ENCODE peak calls at places on chromosomes 16 and 17, in five cellular contexts. Q is GM06990, C is endodermal cell, I is HAP-1, E is WERI-Rb-1. B is an unnamed sample.

GRCh38 chr17:4433515-4434031 is at the start of gene SPNS3:
- DNase-seq in E (no peak), Q (peak), I (no peak), C (no peak), B (no peak)

GRCh38 chr17:39755550-39756375 is 18.0 kb downstream of the GRB7 start:
- DNase-seq in Q (peak), E (no peak), C (peak), I (no peak), B (peak)

GRCh38 chr16:23406546-23407240 is 46.3 kb downstream of the COG7 start:
- DNase-seq in Q (no peak), I (no peak), C (no peak), E (no peak), B (no peak)

GRCh38 chr16:11507991-11508390 is 78.7 kb downstream of the LITAF start:
- DNase-seq in C (no peak), E (no peak), I (no peak), Q (no peak), B (no peak)

GRCh38 chr17:77779711-77780539 is 178.6 kb upstream of the TNRC6C start:
- DNase-seq in I (no peak), C (no peak), Q (no peak), E (no peak), B (no peak)

GRCh38 chr16:71626018-71626857 is at the start of gene MARVELD3:
- DNase-seq in E (peak), Q (peak), I (peak), C (peak), B (no peak)

GRCh38 chr17:68860941-68861340 is 94.3 kb downstream of the ABCA8 start:
- DNase-seq in I (no peak), E (no peak), Q (no peak), C (no peak), B (no peak)

GRCh38 chr16:28063611-28064061 is at the start of gene GSG1L:
- DNase-seq in E (peak), Q (no peak), I (no peak), C (no peak), B (no peak)

GRCh38 chr17:80125656-80126448 is 21.1 kb downstream of the EIF4A3 start:
- DNase-seq in Q (no peak), E (no peak), I (no peak), C (no peak), B (no peak)

GRCh38 chr17:16512011-16512410 is 20.0 kb upstream of the LRRC75A start:
- DNase-seq in Q (no peak), C (peak), I (no peak), E (peak), B (no peak)

GRCh38 chr17:38875477-38876080 is 5.7 kb downstream of the LASP1 start:
- DNase-seq in Q (no peak), C (peak), I (no peak), E (no peak), B (no peak)

GRCh38 chr17:41013606-41014005 is 4.7 kb upstream of the KRTAP3-1 start:
- DNase-seq in I (no peak), Q (no peak), E (peak), C (no peak), B (no peak)

GRCh38 chr17:1847191-1847590 is 17.4 kb downstream of the RPA1 start:
- DNase-seq in E (no peak), I (no peak), C (no peak), Q (no peak), B (no peak)

GRCh38 chr17:49984283-49984682 is 10.7 kb downstream of the DLX3 start:
- DNase-seq in E (no peak), I (no peak), Q (no peak), C (peak), B (no peak)

GRCh38 chr16:19710191-19710908 is 7.7 kb downstream of the KNOP1 start:
- DNase-seq in I (no peak), C (no peak), Q (no peak), E (no peak), B (no peak)

GRCh38 chr16:15642557-15643452 is at the start of gene MARF1:
- DNase-seq in C (peak), I (peak), E (peak), Q (peak), B (peak)

GRCh38 chr17:39619786-39620101 is 7.0 kb upstream of the PPP1R1B start:
- DNase-seq in C (no peak), E (no peak), I (no peak), Q (no peak), B (no peak)

GRCh38 chr17:10727192-10727591 is 2.6 kb downstream of the TMEM220 start:
- DNase-seq in Q (no peak), I (no peak), E (no peak), C (no peak), B (no peak)

GRCh38 chr17:50055055-50055425 is 870 bp upstream of the ITGA3 start:
- DNase-seq in C (peak), Q (peak), I (no peak), E (peak), B (peak)

GRCh38 chr16:10577305-10578202 is 2.8 kb downstream of the EMP2 start:
- DNase-seq in I (no peak), Q (no peak), E (peak), C (peak), B (no peak)

GRCh38 chr17:2847601-2848255 is 51.5 kb downstream of the RAP1GAP2 start:
- DNase-seq in E (no peak), Q (no peak), I (no peak), C (no peak), B (no peak)

GRCh38 chr17:74981979-74982662 is 5.3 kb upstream of the CDR2L start:
- DNase-seq in I (peak), C (peak), E (peak), Q (peak), B (peak)

GRCh38 chr17:82985436-82985820 is 94.0 kb upstream of the METRNL start:
- DNase-seq in E (no peak), Q (no peak), C (peak), I (no peak), B (no peak)

GRCh38 chr16:64621616-64622015 is 500.2 kb downstream of the CDH11 start:
- DNase-seq in E (no peak), C (no peak), Q (no peak), I (no peak), B (no peak)

GRCh38 chr16:55760665-55761035 is 72.2 kb downstream of the CES1 start:
- DNase-seq in Q (no peak), C (no peak), E (no peak), I (no peak), B (no peak)

GRCh38 chr17:36705651-36706436 is 104.5 kb downstream of the MRM1 start:
- DNase-seq in C (peak), Q (no peak), E (peak), I (peak), B (peak)

GRCh38 chr16:82671743-82672142 is 45.0 kb downstream of the CDH13 start:
- DNase-seq in C (no peak), E (no peak), Q (no peak), I (peak), B (no peak)

DNA sequence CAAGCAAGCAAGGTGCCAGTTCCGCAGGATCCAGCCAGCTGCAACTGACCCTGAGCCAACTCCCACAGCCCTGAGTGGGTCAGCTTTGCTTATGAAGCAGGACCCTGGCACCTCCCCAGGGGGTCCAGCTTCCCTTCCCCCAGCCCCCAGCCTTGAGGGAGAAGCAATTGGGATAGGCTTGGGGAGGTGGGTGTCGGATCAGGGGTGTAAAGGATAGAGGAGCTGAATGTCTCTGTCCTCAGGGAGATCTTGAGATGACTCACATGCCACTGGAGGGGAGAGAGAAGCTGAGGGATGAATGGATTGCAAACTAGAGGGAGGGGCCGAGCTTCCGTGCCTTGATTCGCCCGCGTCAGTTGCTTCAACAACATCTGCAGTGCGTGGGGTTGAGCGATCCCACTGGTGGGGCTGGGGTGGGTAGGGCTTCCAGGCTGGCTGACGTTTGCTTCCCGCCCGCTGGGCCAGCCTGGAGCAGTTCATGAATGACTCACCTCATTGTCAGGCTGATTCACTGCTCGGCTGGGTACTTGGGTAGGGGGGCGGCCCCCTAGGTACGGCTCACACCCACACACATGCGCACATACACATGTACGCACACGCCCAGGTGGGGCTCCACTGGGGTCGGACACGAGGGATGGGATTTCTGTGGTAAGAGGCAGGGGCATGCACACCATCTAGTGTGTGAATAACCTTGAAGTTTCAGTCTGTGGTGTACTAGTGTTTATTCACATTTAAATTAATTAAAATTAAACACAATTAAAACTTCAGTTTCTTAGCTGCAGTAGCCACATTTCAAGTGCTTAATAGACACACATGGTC is 3.6 kb upstream of the HROB start:
- DNase-seq in E (no peak), Q (peak), C (peak), I (peak), B (peak)
- H3K4me3 ChIP-seq in E (no peak), Q (no peak), C (peak), I (no peak), B (no peak)

GRCh38 chr16:2001456-2002355 is 7.9 kb downstream of the ZNF598 start:
- DNase-seq in I (no peak), C (no peak), Q (no peak), E (no peak), B (no peak)

GRCh38 chr16:2004795-2005517 is 4.7 kb downstream of the ZNF598 start:
- DNase-seq in I (no peak), C (no peak), E (no peak), Q (no peak), B (no peak)

GRCh38 chr16:2002406-2003230 is 7.0 kb downstream of the ZNF598 start:
- DNase-seq in C (no peak), Q (no peak), E (no peak), I (no peak), B (no peak)

GRCh38 chr16:2003827-2004641 is 5.6 kb downstream of the ZNF598 start:
- DNase-seq in E (peak), Q (peak), I (peak), C (peak), B (peak)

DNA sequence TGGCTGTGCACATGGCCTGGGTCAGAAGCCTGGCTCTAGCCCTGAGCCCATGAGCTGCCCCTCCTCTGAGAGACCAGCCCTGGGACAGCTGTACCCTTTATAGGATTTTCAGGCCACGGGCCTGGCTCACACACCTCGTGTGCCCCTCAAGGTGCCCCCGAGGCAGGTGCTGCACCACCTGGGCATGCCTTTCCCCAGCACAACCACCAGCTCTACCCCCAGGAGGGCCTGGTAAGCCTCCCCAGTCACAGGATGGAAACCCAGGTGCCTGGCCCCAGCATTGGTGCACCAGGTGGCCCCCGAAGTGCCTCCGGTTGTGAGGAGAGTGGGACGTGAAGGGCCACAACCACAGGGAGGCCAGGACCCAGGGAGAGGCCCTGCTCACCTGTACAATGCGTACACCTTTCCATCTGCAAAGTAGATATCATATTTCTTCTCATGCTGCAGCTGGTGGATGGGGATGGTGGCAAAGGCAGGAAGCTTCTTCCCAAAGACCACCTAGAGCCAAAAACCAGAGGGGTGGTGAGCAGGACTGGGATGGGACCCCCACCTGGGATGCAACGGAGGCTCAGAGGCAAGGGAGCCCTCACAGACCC is 6.3 kb downstream of the ZNF598 start:
- DNase-seq in E (no peak), C (no peak), I (no peak), Q (no peak), B (no peak)
- H3K4me3 ChIP-seq in E (no peak), C (no peak), I (no peak), Q (no peak), B (no peak)

GRCh38 chr17:18225562-18226283 is at the start of gene LLGL1:
- DNase-seq in C (no peak), E (no peak), I (no peak), Q (no peak), B (peak)

GRCh38 chr17:18224053-18224427 is 1.4 kb upstream of the LLGL1 start:
- DNase-seq in C (no peak), I (no peak), E (no peak), Q (no peak), B (no peak)

GRCh38 chr17:18226284-18226945 is 980 bp downstream of the LLGL1 start:
- DNase-seq in Q (no peak), C (no peak), E (no peak), I (no peak), B (no peak)

GRCh38 chr17:18225121-18225561 is 294 bp upstream of the LLGL1 start:
- DNase-seq in E (peak), C (peak), Q (peak), I (peak), B (peak)

DNA sequence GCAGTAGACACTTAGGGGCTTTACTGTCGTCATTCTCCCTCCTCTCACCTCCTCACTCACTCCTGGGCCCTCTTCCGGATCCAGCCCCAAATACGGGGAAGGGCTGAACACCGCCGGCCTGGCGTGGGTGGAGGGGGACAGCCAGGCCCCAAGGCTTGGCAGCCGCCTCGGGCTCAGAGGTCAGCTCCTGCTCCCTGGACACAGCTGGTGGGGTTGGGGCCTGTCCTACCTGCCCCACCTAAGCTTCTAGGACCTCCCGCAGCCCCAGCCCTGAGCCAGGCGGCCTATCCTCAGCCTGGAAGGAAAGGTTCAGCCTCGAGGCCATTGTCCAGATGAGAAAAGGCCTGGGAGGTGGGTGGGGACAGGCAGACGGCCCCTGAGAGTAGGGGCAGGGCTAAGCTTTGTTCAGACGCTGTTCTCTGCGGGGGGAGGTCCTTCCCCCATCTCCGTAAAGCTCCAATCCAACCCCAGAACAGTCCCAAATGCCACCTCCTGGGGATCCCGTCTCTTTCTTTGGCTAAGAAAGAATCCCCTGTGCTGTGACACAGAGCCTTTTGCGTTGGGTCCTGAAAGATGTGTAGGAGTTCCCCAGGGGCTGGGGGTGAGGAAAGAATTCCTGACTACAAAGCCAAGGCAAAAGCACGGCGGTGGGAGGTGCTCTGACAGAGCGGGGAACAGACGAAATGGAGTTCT is 861 bp upstream of the LLGL1 start:
- DNase-seq in C (peak), I (peak), E (peak), Q (no peak), B (no peak)
- H3K4me3 ChIP-seq in C (peak), I (peak), E (peak), Q (peak), B (no peak)

GRCh38 chr16:17375388-17376304 is 95.1 kb downstream of the XYLT1 start:
- DNase-seq in Q (no peak), E (no peak), C (no peak), I (no peak), B (no peak)
- H3K4me3 ChIP-seq in Q (no peak), E (no peak), C (no peak), I (no peak), B (no peak)

DNA sequence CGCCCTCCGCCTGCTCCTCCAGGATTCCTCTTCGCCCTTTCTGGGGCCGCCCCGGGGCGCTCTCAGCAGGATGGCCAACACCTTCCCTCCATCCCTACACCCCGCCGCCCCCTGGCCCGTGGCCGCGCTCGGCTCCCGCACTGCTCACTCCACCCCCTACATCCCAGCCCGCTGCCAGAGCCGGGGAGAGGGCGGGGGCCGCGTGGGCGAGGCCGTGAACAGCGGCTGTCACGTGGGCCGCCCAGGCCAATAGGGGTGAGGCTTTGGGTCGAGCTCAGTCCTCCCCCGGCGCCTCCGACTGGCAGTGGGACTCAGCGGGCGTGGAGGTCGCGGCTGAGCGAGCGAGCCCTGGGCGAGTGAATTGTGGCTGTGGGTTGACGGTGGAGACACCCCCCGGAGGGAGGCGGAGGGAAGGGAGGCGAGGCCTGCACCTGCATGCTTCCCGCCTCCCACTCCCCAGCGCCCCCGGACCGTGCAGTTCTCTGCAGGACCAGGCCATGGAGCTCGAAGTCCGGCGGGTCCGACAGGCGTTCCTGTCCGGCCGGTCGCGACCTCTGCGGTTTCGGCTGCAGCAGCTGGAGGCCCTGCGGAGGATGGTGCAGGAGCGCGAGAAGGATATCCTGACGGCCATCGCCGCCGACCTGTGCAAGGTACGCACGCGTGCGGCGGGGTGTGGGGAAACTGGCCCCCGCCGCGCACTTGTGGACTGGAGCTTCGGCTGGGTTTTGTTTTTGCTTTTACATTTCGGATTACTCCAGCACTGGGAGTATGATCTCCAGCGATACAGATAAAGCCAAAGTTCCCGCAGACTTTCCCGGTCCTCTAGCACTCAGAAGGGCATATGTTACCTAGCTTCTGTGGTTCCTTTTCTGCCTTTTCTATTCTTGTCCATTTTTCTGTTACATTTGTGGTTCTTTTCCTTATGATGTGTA is at the start of gene ALDH3A2:
- DNase-seq in E (peak), C (peak), Q (peak), I (peak), B (peak)
- H3K4me3 ChIP-seq in E (peak), C (peak), Q (peak), I (peak), B (peak)

GRCh38 chr17:42153919-42154491 is 784 bp downstream of the RAB5C start:
- DNase-seq in Q (no peak), E (no peak), I (peak), C (no peak), B (no peak)

GRCh38 chr17:42159796-42160551 is 5.2 kb upstream of the RAB5C start:
- DNase-seq in E (no peak), I (no peak), Q (no peak), C (no peak), B (no peak)

GRCh38 chr17:42154514-42154883 is 290 bp downstream of the RAB5C start:
- DNase-seq in C (no peak), I (no peak), Q (no peak), E (no peak), B (no peak)

GRCh38 chr17:42155614-42156045 is 841 bp upstream of the RAB5C start:
- DNase-seq in C (peak), E (no peak), I (no peak), Q (no peak), B (no peak)
- H3K4me3 ChIP-seq in C (peak), E (no peak), I (no peak), Q (peak), B (no peak)

DNA sequence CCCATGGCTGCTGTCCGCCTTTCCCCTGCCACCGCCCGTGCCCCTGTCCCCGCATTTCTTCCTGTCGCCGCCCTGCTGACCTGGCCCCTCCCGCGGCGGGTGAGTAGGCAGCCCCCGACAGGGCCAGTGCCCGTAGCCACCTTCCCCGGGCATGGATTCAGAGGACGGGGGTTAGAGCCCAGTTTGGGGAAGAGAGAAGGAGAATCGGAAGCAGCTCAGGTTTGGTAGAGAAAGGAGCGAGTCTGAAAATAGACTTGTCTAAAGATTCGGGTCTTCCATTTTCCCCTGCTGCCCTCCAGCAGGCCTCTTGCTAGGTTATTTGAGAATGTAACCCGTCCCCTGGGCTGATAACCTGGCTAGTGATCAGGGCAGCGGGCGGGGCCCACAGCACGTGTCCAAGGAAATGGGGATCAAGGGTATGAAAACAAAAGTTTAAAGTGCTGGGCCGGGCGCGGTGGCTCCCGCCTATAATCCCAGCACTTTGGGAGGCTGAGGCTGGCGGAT is 7.9 kb upstream of the CLDN9 start:
- DNase-seq in I (peak), E (peak), C (peak), Q (no peak), B (no peak)
- H3K4me3 ChIP-seq in I (peak), E (peak), C (peak), Q (peak), B (no peak)

GRCh38 chr17:381941-382643 is 29.5 kb upstream of the RPH3AL start:
- DNase-seq in C (no peak), I (no peak), Q (no peak), E (no peak), B (no peak)
- H3K4me3 ChIP-seq in C (no peak), I (no peak), Q (no peak), E (no peak), B (no peak)

B was measured in CD4-positive, CD25-positive, alpha-beta regulatory T cell.